ENCODE peak calls at places on chromosomes 11 and 22, in eight cellular contexts. S is foreskin fibroblast; F is fibroblast of lung; K is stimulated activated CD8-positive, alpha-beta memory T cell treated with anti-CD3 and anti-CD28 coated beads, Interleukin-7, amount 100 ng/mL, for 1 hour; V is activated CD8-positive, alpha-beta memory T cell treated with anti-CD3 and anti-CD28 coated beads for 48 hours; U is neural crest cell; B is anterior cingulate cortex; X is naive thymus-derived CD8-positive, alpha-beta T cell. N is an unnamed sample.

GRCh38 chr11:118076754-118077281 is at the start of gene TMPRSS4:
- DNase-seq in V (no peak), K (no peak), S (no peak), F (no peak), U (no peak), X (no peak), B (no peak), N (peak)

GRCh38 chr11:69588270-69588669 is 52.7 kb upstream of the CCND1 start:
- DNase-seq in S (peak), F (peak), B (no peak), X (no peak), V (no peak), U (no peak), K (no peak), N (no peak)

GRCh38 chr11:14015711-14016110 is 53.2 kb downstream of the SPON1 start:
- DNase-seq in F (peak), B (no peak), X (no peak), K (no peak), V (no peak), U (no peak), S (peak), N (no peak)

GRCh38 chr11:12784987-12785386 is 110.8 kb downstream of the TEAD1 start:
- DNase-seq in F (no peak), U (no peak), V (no peak), S (no peak), B (no peak), X (no peak), K (no peak), N (no peak)

GRCh38 chr22:44992166-44992565 is 17.6 kb downstream of the PHF21B start:
- DNase-seq in U (no peak), K (no peak), X (no peak), B (no peak), F (no peak), S (no peak), V (no peak), N (no peak)

GRCh38 chr11:132072880-132073213 is 702.4 kb downstream of the NTM start:
- DNase-seq in B (no peak), F (peak), K (no peak), X (no peak), S (peak), U (no peak), V (no peak), N (no peak)

GRCh38 chr11:67034350-67034749 is 11.4 kb downstream of the SYT12 start:
- DNase-seq in B (no peak), V (no peak), X (no peak), S (no peak), U (no peak), K (no peak), F (no peak), N (no peak)

GRCh38 chr22:45007247-45007945 is 2.4 kb downstream of the PHF21B start:
- DNase-seq in F (peak), X (no peak), B (peak), V (no peak), S (peak), K (no peak), U (peak), N (peak)

GRCh38 chr22:48605125-48605524 is 1222.5 kb downstream of the BRD1 start:
- DNase-seq in K (no peak), X (no peak), S (no peak), F (no peak), B (no peak), V (no peak), U (no peak), N (no peak)

GRCh38 chr11:5242933-5243844 is 6.5 kb downstream of the HBG1 start:
- DNase-seq in K (no peak), B (no peak), V (no peak), F (peak), U (no peak), X (no peak), S (peak), N (no peak)

GRCh38 chr22:27833803-27834202 is 32.2 kb upstream of the MN1 start:
- DNase-seq in B (no peak), X (no peak), V (no peak), K (no peak), F (no peak), S (no peak), U (no peak), N (no peak)

GRCh38 chr11:60305906-60306619 is 21.0 kb upstream of the MS4A6E start:
- DNase-seq in F (no peak), V (no peak), U (no peak), K (no peak), B (no peak), X (no peak), S (no peak), N (no peak)

GRCh38 chr11:47566166-47566546 is 757 bp downstream of the PTPMT1 start:
- DNase-seq in U (no peak), V (no peak), K (no peak), F (no peak), X (no peak), S (peak), B (no peak), N (peak)

GRCh38 chr22:43164636-43165035 is 13.3 kb downstream of the TSPO start:
- DNase-seq in V (no peak), U (no peak), X (no peak), K (no peak), B (no peak), F (no peak), S (no peak), N (no peak)

GRCh38 chr11:123184531-123184930 is 10.5 kb downstream of the CLMP start:
- DNase-seq in K (no peak), X (no peak), U (no peak), S (no peak), F (no peak), B (no peak), V (no peak), N (no peak)

GRCh38 chr11:44711772-44712608 is 14.8 kb upstream of the TSPAN18 start:
- DNase-seq in F (no peak), V (no peak), S (no peak), B (no peak), K (no peak), U (no peak), X (no peak), N (no peak)

GRCh38 chr11:77055056-77055680 is 11.6 kb upstream of the CAPN5 start:
- DNase-seq in S (no peak), U (no peak), F (no peak), K (no peak), X (no peak), V (no peak), B (no peak), N (no peak)

GRCh38 chr11:2581931-2582435 is 117.8 kb downstream of the KCNQ1OT1 start:
- DNase-seq in S (no peak), X (peak), K (no peak), F (no peak), U (no peak), B (no peak), V (no peak), N (no peak)

GRCh38 chr22:48717076-48717810 is 1110.4 kb downstream of the BRD1 start:
- DNase-seq in K (no peak), U (no peak), F (no peak), B (no peak), V (no peak), S (no peak), X (peak), N (no peak)

GRCh38 chr11:76048763-76049162 is 157.5 kb downstream of the WNT11 start:
- DNase-seq in K (no peak), S (no peak), F (no peak), B (no peak), V (no peak), X (no peak), U (no peak), N (no peak)

GRCh38 chr22:43888740-43889139 is 3.1 kb downstream of the PNPLA5 start:
- DNase-seq in B (no peak), K (no peak), F (no peak), V (no peak), S (no peak), U (no peak), X (no peak), N (no peak)

GRCh38 chr11:36408476-36409136 is 101.5 kb downstream of the TRAF6 start:
- DNase-seq in B (peak), U (no peak), S (no peak), K (no peak), V (no peak), X (no peak), F (no peak), N (no peak)

GRCh38 chr11:762421-763072 is 14.7 kb downstream of the GATD1 start:
- DNase-seq in X (no peak), U (no peak), V (no peak), S (peak), F (peak), B (peak), K (no peak), N (no peak)

GRCh38 chr11:99452076-99452475 is 431.3 kb downstream of the CNTN5 start:
- DNase-seq in K (no peak), F (no peak), X (no peak), U (no peak), B (no peak), V (no peak), S (no peak), N (no peak)